ENCODE peak calls at places on chromosomes 6 and 20, in five cellular contexts. S, R, T, Y and M are unnamed samples.

GRCh38 chr6:158517581-158517980 is 42.3 kb upstream of the TMEM181 start:
- DNase-seq in Y (no peak), R (no peak), S (no peak), T (no peak), M (no peak)

GRCh38 chr6:158047120-158047518 is 65.5 kb downstream of the SYNJ2 start:
- DNase-seq in Y (no peak), R (no peak), T (peak), S (no peak), M (no peak)

GRCh38 chr20:45372646-45373352 is 5.3 kb downstream of the TP53TG5 start:
- DNase-seq in S (no peak), Y (no peak), R (no peak), T (no peak), M (no peak)

GRCh38 chr6:68427630-68428029 is 207.5 kb upstream of the ADGRB3 start:
- DNase-seq in R (no peak), Y (no peak), S (no peak), T (no peak), M (no peak)

GRCh38 chr6:151431336-151431735 is 20.6 kb downstream of the RMND1 start:
- DNase-seq in R (no peak), S (no peak), T (no peak), Y (no peak), M (no peak)

GRCh38 chr20:38423541-38423940 is 11.6 kb downstream of the SNHG17 start:
- DNase-seq in Y (no peak), T (no peak), S (no peak), R (no peak), M (no peak)

GRCh38 chr6:127120109-127120786 is 1.8 kb downstream of the RSPO3 start:
- DNase-seq in Y (no peak), S (no peak), R (no peak), T (peak), M (no peak)

GRCh38 chr6:7541175-7542064 is at the start of gene DSP:
- DNase-seq in R (peak), T (peak), Y (no peak), S (peak), M (peak)

GRCh38 chr6:99013145-99013544 is 65.4 kb upstream of the FBXL4 start:
- DNase-seq in S (no peak), Y (no peak), R (no peak), T (peak), M (no peak)

GRCh38 chr6:79630883-79631799 is at the start of gene SH3BGRL2:
- DNase-seq in R (peak), Y (peak), S (peak), T (peak), M (peak)

GRCh38 chr20:32823078-32823477 is 3.3 kb downstream of the MAPRE1 start:
- DNase-seq in T (peak), Y (no peak), S (no peak), R (no peak), M (no peak)

GRCh38 chr6:31057426-31058003 is 47.2 kb downstream of the MUC22 start:
- DNase-seq in Y (no peak), R (no peak), S (no peak), T (peak), M (peak)

GRCh38 chr6:143598466-143599080 is 79.2 kb upstream of the PHACTR2 start:
- DNase-seq in Y (no peak), S (no peak), R (no peak), T (no peak), M (no peak)

GRCh38 chr20:24160563-24161355 is 172.2 kb upstream of the GGTLC1 start:
- DNase-seq in S (no peak), R (peak), Y (peak), T (peak), M (no peak)

GRCh38 chr20:3661060-3661820 is 2.0 kb downstream of the GFRA4 start:
- DNase-seq in R (no peak), S (no peak), T (no peak), Y (no peak), M (no peak)

GRCh38 chr6:14333556-14334305 is 216.2 kb downstream of the CD83 start:
- DNase-seq in S (no peak), R (no peak), T (peak), Y (no peak), M (no peak)

GRCh38 chr6:132789398-132789780 is 9.0 kb downstream of the SLC18B1 start:
- DNase-seq in R (no peak), S (no peak), T (no peak), Y (peak), M (no peak)